ENCODE peak calls at places on chromosomes 16 and 17, in nine cellular contexts. One of them, this sample, is unnamed.

GRCh38 chr17:4109424-4109823 is 33.4 kb downstream of the ZZEF1 start:
- DNase-seq in SJCRH30: no peak
- DNase-seq in cardiac fibroblast: no peak
- DNase-seq in posterior cingulate gyrus: no peak
- DNase-seq in NCI-H2029 treated with DMSO at 0.1 percent for 48 hours: no peak
- DNase-seq in activated T-cell treated with anti-CD3 and anti-CD28 coated beads, Interleukin-2, amount 50 U/mL, for 72 hours: no peak
- DNase-seq in NCI-H774: no peak
- DNase-seq in mucosa of gallbladder: no peak
- DNase-seq in aorta: no peak
- DNase-seq in this sample: no peak

GRCh38 chr16:87835882-87836331 is 33.4 kb downstream of the SLC7A5 start:
- DNase-seq in SJCRH30: no peak
- DNase-seq in cardiac fibroblast: no peak
- DNase-seq in posterior cingulate gyrus: no peak
- DNase-seq in NCI-H2029 treated with DMSO at 0.1 percent for 48 hours: no peak
- DNase-seq in activated T-cell treated with anti-CD3 and anti-CD28 coated beads, Interleukin-2, amount 50 U/mL, for 72 hours: no peak
- DNase-seq in NCI-H774: no peak
- DNase-seq in mucosa of gallbladder: no peak
- DNase-seq in aorta: no peak
- DNase-seq in this sample: no peak

GRCh38 chr16:6926341-6926740 is 406.3 kb upstream of the RBFOX1 start:
- DNase-seq in SJCRH30: no peak
- DNase-seq in cardiac fibroblast: no peak
- DNase-seq in posterior cingulate gyrus: no peak
- DNase-seq in NCI-H2029 treated with DMSO at 0.1 percent for 48 hours: no peak
- DNase-seq in activated T-cell treated with anti-CD3 and anti-CD28 coated beads, Interleukin-2, amount 50 U/mL, for 72 hours: no peak
- DNase-seq in NCI-H774: no peak
- DNase-seq in mucosa of gallbladder: no peak
- DNase-seq in aorta: no peak
- DNase-seq in this sample: no peak

GRCh38 chr17:18033442-18034099 is 5.4 kb downstream of the ATPAF2 start:
- DNase-seq in SJCRH30: peak
- DNase-seq in cardiac fibroblast: peak
- DNase-seq in posterior cingulate gyrus: no peak
- DNase-seq in NCI-H2029 treated with DMSO at 0.1 percent for 48 hours: peak
- DNase-seq in activated T-cell treated with anti-CD3 and anti-CD28 coated beads, Interleukin-2, amount 50 U/mL, for 72 hours: peak
- DNase-seq in NCI-H774: peak
- DNase-seq in mucosa of gallbladder: peak
- DNase-seq in aorta: no peak
- DNase-seq in this sample: peak

GRCh38 chr17:49110504-49110903 is 22.1 kb upstream of the B4GALNT2 start:
- DNase-seq in SJCRH30: no peak
- DNase-seq in cardiac fibroblast: no peak
- DNase-seq in posterior cingulate gyrus: no peak
- DNase-seq in NCI-H2029 treated with DMSO at 0.1 percent for 48 hours: no peak
- DNase-seq in activated T-cell treated with anti-CD3 and anti-CD28 coated beads, Interleukin-2, amount 50 U/mL, for 72 hours: no peak
- DNase-seq in NCI-H774: no peak
- DNase-seq in mucosa of gallbladder: no peak
- DNase-seq in aorta: no peak
- DNase-seq in this sample: no peak

GRCh38 chr17:10247806-10248334 is 49.5 kb upstream of the GAS7 start:
- DNase-seq in SJCRH30: no peak
- DNase-seq in cardiac fibroblast: peak
- DNase-seq in posterior cingulate gyrus: no peak
- DNase-seq in NCI-H2029 treated with DMSO at 0.1 percent for 48 hours: no peak
- DNase-seq in activated T-cell treated with anti-CD3 and anti-CD28 coated beads, Interleukin-2, amount 50 U/mL, for 72 hours: no peak
- DNase-seq in NCI-H774: no peak
- DNase-seq in mucosa of gallbladder: peak
- DNase-seq in aorta: no peak
- DNase-seq in this sample: no peak

GRCh38 chr17:55356440-55357328 is 65.0 kb downstream of the MMD start:
- DNase-seq in SJCRH30: peak
- DNase-seq in cardiac fibroblast: peak
- DNase-seq in posterior cingulate gyrus: peak
- DNase-seq in NCI-H2029 treated with DMSO at 0.1 percent for 48 hours: peak
- DNase-seq in activated T-cell treated with anti-CD3 and anti-CD28 coated beads, Interleukin-2, amount 50 U/mL, for 72 hours: peak
- DNase-seq in NCI-H774: peak
- DNase-seq in mucosa of gallbladder: peak
- DNase-seq in aorta: peak
- DNase-seq in this sample: peak

GRCh38 chr17:42411321-42411820 is 11.7 kb downstream of the CAVIN1 start:
- DNase-seq in SJCRH30: no peak
- DNase-seq in cardiac fibroblast: peak
- DNase-seq in posterior cingulate gyrus: no peak
- DNase-seq in NCI-H2029 treated with DMSO at 0.1 percent for 48 hours: no peak
- DNase-seq in activated T-cell treated with anti-CD3 and anti-CD28 coated beads, Interleukin-2, amount 50 U/mL, for 72 hours: no peak
- DNase-seq in NCI-H774: no peak
- DNase-seq in mucosa of gallbladder: no peak
- DNase-seq in aorta: no peak
- DNase-seq in this sample: no peak

GRCh38 chr17:38735161-38735997 is 5.2 kb downstream of the CISD3 start:
- DNase-seq in SJCRH30: peak
- DNase-seq in cardiac fibroblast: peak
- DNase-seq in posterior cingulate gyrus: peak
- DNase-seq in NCI-H2029 treated with DMSO at 0.1 percent for 48 hours: no peak
- DNase-seq in activated T-cell treated with anti-CD3 and anti-CD28 coated beads, Interleukin-2, amount 50 U/mL, for 72 hours: peak
- DNase-seq in NCI-H774: no peak
- DNase-seq in mucosa of gallbladder: no peak
- DNase-seq in aorta: peak
- DNase-seq in this sample: peak

GRCh38 chr16:79093554-79093967 is 507.0 kb downstream of the MAF start:
- DNase-seq in SJCRH30: no peak
- DNase-seq in cardiac fibroblast: no peak
- DNase-seq in posterior cingulate gyrus: no peak
- DNase-seq in NCI-H2029 treated with DMSO at 0.1 percent for 48 hours: no peak
- DNase-seq in activated T-cell treated with anti-CD3 and anti-CD28 coated beads, Interleukin-2, amount 50 U/mL, for 72 hours: peak
- DNase-seq in NCI-H774: no peak
- DNase-seq in mucosa of gallbladder: peak
- DNase-seq in aorta: peak
- DNase-seq in this sample: no peak

This sample was measured in amniotic stem cell.